ENCODE peak calls at places on chromosomes 3 and 15, in six cellular contexts. One of them, this sample, is unnamed.
A peak's percentile ranks its signal among the peaks of the same experiment; 100 is the strongest.

GRCh38 chr15:45391746-45392711 is 13.7 kb upstream of the GATM start:
- DNase-seq in mesenchymal stem cell: no peak
- DNase-seq in H1: no peak
- DNase-seq in mesendoderm: no peak
- DNase-seq in IMR-90: no peak
- DNase-seq in trophoblast cell: no peak
- DNase-seq in this sample: no peak

GRCh38 chr3:35651456-35651855 is 12.1 kb downstream of the ARPP21 start:
- DNase-seq in mesenchymal stem cell: no peak
- DNase-seq in H1: no peak
- DNase-seq in mesendoderm: no peak
- DNase-seq in IMR-90: no peak
- DNase-seq in trophoblast cell: no peak
- DNase-seq in this sample: no peak

GRCh38 chr3:10023587-10024310 is 2.5 kb upstream of the FANCD2 start:
- DNase-seq in mesenchymal stem cell: peak; percentile 93
- DNase-seq in H1: no peak
- DNase-seq in mesendoderm: no peak
- DNase-seq in IMR-90: peak; percentile 95
- DNase-seq in trophoblast cell: peak; percentile 32
- DNase-seq in this sample: no peak

GRCh38 chr3:55989351-55989750 is 478.9 kb downstream of the ERC2 start:
- DNase-seq in mesenchymal stem cell: no peak
- DNase-seq in H1: no peak
- DNase-seq in mesendoderm: no peak
- DNase-seq in IMR-90: no peak
- DNase-seq in trophoblast cell: no peak
- DNase-seq in this sample: no peak

GRCh38 chr3:134334231-134334900 is 39.9 kb downstream of the AMOTL2 start:
- DNase-seq in mesenchymal stem cell: peak; percentile 25
- DNase-seq in H1: no peak
- DNase-seq in mesendoderm: peak; percentile 62
- DNase-seq in IMR-90: peak; percentile 47
- DNase-seq in trophoblast cell: no peak
- DNase-seq in this sample: no peak

GRCh38 chr3:30544811-30545210 is 61.6 kb upstream of the TGFBR2 start:
- DNase-seq in mesenchymal stem cell: peak; percentile 93
- DNase-seq in H1: no peak
- DNase-seq in mesendoderm: no peak
- DNase-seq in IMR-90: peak; percentile 93
- DNase-seq in trophoblast cell: no peak
- DNase-seq in this sample: no peak

GRCh38 chr3:171485338-171485737 is 25.1 kb upstream of the TNIK start:
- DNase-seq in mesenchymal stem cell: no peak
- DNase-seq in H1: no peak
- DNase-seq in mesendoderm: no peak
- DNase-seq in IMR-90: no peak
- DNase-seq in trophoblast cell: no peak
- DNase-seq in this sample: no peak

GRCh38 chr15:57878573-57878972 is 172.1 kb downstream of the POLR2M start:
- DNase-seq in mesenchymal stem cell: no peak
- DNase-seq in H1: no peak
- DNase-seq in mesendoderm: no peak
- DNase-seq in IMR-90: no peak
- DNase-seq in trophoblast cell: no peak
- DNase-seq in this sample: no peak

GRCh38 chr3:100516843-100517242 is 24.4 kb downstream of the TMEM45A start:
- DNase-seq in mesenchymal stem cell: no peak
- DNase-seq in H1: no peak
- DNase-seq in mesendoderm: no peak
- DNase-seq in IMR-90: peak; percentile 55
- DNase-seq in trophoblast cell: no peak
- DNase-seq in this sample: no peak

GRCh38 chr3:62922326-62922725 is 47.1 kb upstream of the CADPS start:
- DNase-seq in mesenchymal stem cell: peak; percentile 52
- DNase-seq in H1: no peak
- DNase-seq in mesendoderm: no peak
- DNase-seq in IMR-90: no peak
- DNase-seq in trophoblast cell: no peak
- DNase-seq in this sample: no peak

GRCh38 chr3:105715372-105715771 is 153.4 kb downstream of the CBLB start:
- DNase-seq in mesenchymal stem cell: peak; percentile 82
- DNase-seq in H1: no peak
- DNase-seq in mesendoderm: no peak
- DNase-seq in IMR-90: peak; percentile 90
- DNase-seq in trophoblast cell: no peak
- DNase-seq in this sample: no peak

GRCh38 chr3:121834079-121834730 is 655 bp downstream of the IQCB1 start:
- DNase-seq in mesenchymal stem cell: no peak
- DNase-seq in H1: no peak
- DNase-seq in mesendoderm: no peak
- DNase-seq in IMR-90: peak; percentile 8
- DNase-seq in trophoblast cell: no peak
- DNase-seq in this sample: no peak

GRCh38 chr3:120470870-120471269 is 20.1 kb upstream of the FSTL1 start:
- DNase-seq in mesenchymal stem cell: no peak
- DNase-seq in H1: no peak
- DNase-seq in mesendoderm: no peak
- DNase-seq in IMR-90: no peak
- DNase-seq in trophoblast cell: no peak
- DNase-seq in this sample: no peak

GRCh38 chr15:53811530-53811929 is 52.1 kb upstream of the WDR72 start:
- DNase-seq in mesenchymal stem cell: no peak
- DNase-seq in H1: no peak
- DNase-seq in mesendoderm: peak; percentile 63
- DNase-seq in IMR-90: no peak
- DNase-seq in trophoblast cell: no peak
- DNase-seq in this sample: no peak

GRCh38 chr15:98207928-98208327 is 247.4 kb downstream of the ARRDC4 start:
- DNase-seq in mesenchymal stem cell: no peak
- DNase-seq in H1: no peak
- DNase-seq in mesendoderm: no peak
- DNase-seq in IMR-90: no peak
- DNase-seq in trophoblast cell: no peak
- DNase-seq in this sample: no peak

GRCh38 chr3:133776794-133777438 is 28.7 kb upstream of the SRPRB start:
- DNase-seq in mesenchymal stem cell: no peak
- DNase-seq in H1: no peak
- DNase-seq in mesendoderm: no peak
- DNase-seq in IMR-90: no peak
- DNase-seq in trophoblast cell: no peak
- DNase-seq in this sample: no peak

GRCh38 chr15:92288755-92289154 is 104.9 kb upstream of the ST8SIA2 start:
- DNase-seq in mesenchymal stem cell: no peak
- DNase-seq in H1: no peak
- DNase-seq in mesendoderm: no peak
- DNase-seq in IMR-90: no peak
- DNase-seq in trophoblast cell: no peak
- DNase-seq in this sample: no peak

GRCh38 chr15:57571725-57572124 is 20.0 kb upstream of the MYZAP start:
- DNase-seq in mesenchymal stem cell: no peak
- DNase-seq in H1: no peak
- DNase-seq in mesendoderm: no peak
- DNase-seq in IMR-90: no peak
- DNase-seq in trophoblast cell: no peak
- DNase-seq in this sample: no peak

GRCh38 chr15:31304074-31304648 is 22.5 kb upstream of the KLF13 start:
- DNase-seq in mesenchymal stem cell: no peak
- DNase-seq in H1: no peak
- DNase-seq in mesendoderm: no peak
- DNase-seq in IMR-90: no peak
- DNase-seq in trophoblast cell: no peak
- DNase-seq in this sample: no peak

GRCh38 chr15:78372880-78373279 is 32.7 kb downstream of the CRABP1 start:
- DNase-seq in mesenchymal stem cell: no peak
- DNase-seq in H1: no peak
- DNase-seq in mesendoderm: no peak
- DNase-seq in IMR-90: no peak
- DNase-seq in trophoblast cell: no peak
- DNase-seq in this sample: no peak

GRCh38 chr3:13891492-13892073 is 11.7 kb upstream of the WNT7A start:
- DNase-seq in mesenchymal stem cell: no peak
- DNase-seq in H1: no peak
- DNase-seq in mesendoderm: peak; percentile 85
- DNase-seq in IMR-90: no peak
- DNase-seq in trophoblast cell: no peak
- DNase-seq in this sample: no peak

GRCh38 chr3:171374661-171375285 is 85.4 kb downstream of the TNIK start:
- DNase-seq in mesenchymal stem cell: peak; percentile 78
- DNase-seq in H1: no peak
- DNase-seq in mesendoderm: peak; percentile 83
- DNase-seq in IMR-90: peak; percentile 85
- DNase-seq in trophoblast cell: peak; percentile 70
- DNase-seq in this sample: no peak

GRCh38 chr15:83570756-83571155 is 83.2 kb upstream of the ADAMTSL3 start:
- DNase-seq in mesenchymal stem cell: no peak
- DNase-seq in H1: no peak
- DNase-seq in mesendoderm: peak; percentile 26
- DNase-seq in IMR-90: no peak
- DNase-seq in trophoblast cell: no peak
- DNase-seq in this sample: no peak

GRCh38 chr15:65377976-65378366 is at the start of gene IGDCC3:
- DNase-seq in mesenchymal stem cell: peak; percentile 57
- DNase-seq in H1: no peak
- DNase-seq in mesendoderm: peak; percentile 85
- DNase-seq in IMR-90: no peak
- DNase-seq in trophoblast cell: no peak
- DNase-seq in this sample: peak; percentile 82

GRCh38 chr15:101615414-101615985 is 36.7 kb downstream of the TM2D3 start:
- DNase-seq in mesenchymal stem cell: no peak
- DNase-seq in H1: no peak
- DNase-seq in mesendoderm: peak; percentile 5
- DNase-seq in IMR-90: no peak
- DNase-seq in trophoblast cell: no peak
- DNase-seq in this sample: no peak

DNA sequence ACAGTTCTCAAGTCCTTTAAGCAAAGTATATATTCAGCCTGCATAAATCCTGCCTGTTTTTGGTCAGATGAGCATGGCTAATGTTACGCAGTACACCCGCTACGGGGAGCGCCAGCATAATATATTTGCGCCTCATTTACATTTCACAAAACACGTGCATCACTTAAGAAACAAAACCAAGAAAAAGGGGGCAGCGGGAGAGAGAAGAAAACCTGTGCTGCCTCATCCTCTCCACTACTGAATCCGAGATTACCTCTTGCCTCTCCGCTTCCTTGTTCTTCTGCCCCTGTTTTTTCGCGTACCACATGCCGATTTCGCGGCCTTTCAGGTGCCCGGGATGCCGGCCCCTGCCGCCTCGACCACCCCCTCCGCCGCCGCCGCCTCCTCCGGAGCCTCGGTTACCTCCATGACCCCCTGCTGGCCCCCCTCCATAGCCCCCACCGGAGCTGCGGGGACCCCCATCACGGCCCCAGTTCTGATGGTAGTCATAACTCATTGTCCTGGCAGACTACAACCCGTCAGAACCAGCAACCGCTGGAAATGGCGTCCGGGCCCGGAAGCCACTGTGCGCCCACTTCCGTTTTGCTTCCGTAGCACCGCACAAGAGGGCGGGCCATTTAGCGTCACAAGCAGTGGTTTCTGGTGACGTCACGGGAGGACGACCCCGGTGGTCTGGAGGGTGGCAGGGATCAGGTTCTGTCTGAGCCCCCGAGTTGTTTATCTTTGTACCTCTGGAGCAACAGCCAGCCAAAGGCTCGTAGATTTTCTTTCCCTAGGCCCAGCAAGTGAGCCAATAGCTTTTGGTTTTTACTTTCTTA is at the start of gene DHX36:
- DNase-seq in mesenchymal stem cell: peak; percentile 94
- DNase-seq in H1: peak; percentile 70
- DNase-seq in mesendoderm: peak; percentile 95
- DNase-seq in IMR-90: peak; percentile 93
- DNase-seq in trophoblast cell: peak; percentile 83
- DNase-seq in this sample: peak; percentile 91
- H2BK5ac ChIP-seq in mesenchymal stem cell: peak within 1 kb of the TSS; percentile 86
- H2BK5ac ChIP-seq in H1: peak within 1 kb of the TSS; percentile 41
- H2BK5ac ChIP-seq in mesendoderm: no peak within 1 kb of the TSS
- H2BK5ac ChIP-seq in IMR-90: peak within 1 kb of the TSS; percentile 56
- H2BK5ac ChIP-seq in trophoblast cell: peak within 1 kb of the TSS; percentile 8
- H2BK5ac ChIP-seq in this sample: no peak within 1 kb of the TSS

GRCh38 chr3:129432671-129433070 is 4.2 kb upstream of the EFCAB12 start:
- DNase-seq in mesenchymal stem cell: no peak
- DNase-seq in H1: no peak
- DNase-seq in mesendoderm: no peak
- DNase-seq in IMR-90: no peak
- DNase-seq in trophoblast cell: no peak
- DNase-seq in this sample: no peak
- H3K36me3 ChIP-seq in mesenchymal stem cell: peaks cover 13% of the 10 kb centered on the region
- H3K36me3 ChIP-seq in H1: peaks cover 66% of the 10 kb centered on the region
- H3K36me3 ChIP-seq in mesendoderm: peaks cover 11% of the 10 kb centered on the region
- H3K36me3 ChIP-seq in IMR-90: peaks cover 29% of the 10 kb centered on the region
- H3K36me3 ChIP-seq in trophoblast cell: peaks cover 29% of the 10 kb centered on the region
- H3K36me3 ChIP-seq in this sample: peaks cover 22% of the 10 kb centered on the region

GRCh38 chr3:197952440-197952839 is 2.5 kb downstream of the RPL35A start:
- DNase-seq in mesenchymal stem cell: no peak
- DNase-seq in H1: no peak
- DNase-seq in mesendoderm: no peak
- DNase-seq in IMR-90: no peak
- DNase-seq in trophoblast cell: no peak
- DNase-seq in this sample: no peak

GRCh38 chr3:197950661-197951029 is 655 bp downstream of the RPL35A start:
- DNase-seq in mesenchymal stem cell: no peak
- DNase-seq in H1: no peak
- DNase-seq in mesendoderm: no peak
- DNase-seq in IMR-90: no peak
- DNase-seq in trophoblast cell: no peak
- DNase-seq in this sample: no peak

GRCh38 chr3:197949191-197949766 is 711 bp upstream of the RPL35A start:
- DNase-seq in mesenchymal stem cell: no peak
- DNase-seq in H1: no peak
- DNase-seq in mesendoderm: peak; percentile 40
- DNase-seq in IMR-90: no peak
- DNase-seq in trophoblast cell: no peak
- DNase-seq in this sample: no peak

GRCh38 chr3:197951392-197951990 is 1.5 kb downstream of the RPL35A start:
- DNase-seq in mesenchymal stem cell: no peak
- DNase-seq in H1: no peak
- DNase-seq in mesendoderm: no peak
- DNase-seq in IMR-90: no peak
- DNase-seq in trophoblast cell: no peak
- DNase-seq in this sample: no peak

GRCh38 chr3:197949767-197950660 is at the start of gene RPL35A:
- DNase-seq in mesenchymal stem cell: peak; percentile 97
- DNase-seq in H1: peak; percentile 63
- DNase-seq in mesendoderm: peak; percentile 97
- DNase-seq in IMR-90: peak; percentile 93
- DNase-seq in trophoblast cell: peak; percentile 88
- DNase-seq in this sample: peak; percentile 96
- H2BK5ac ChIP-seq in mesenchymal stem cell: peak within 1 kb of the TSS; percentile 90
- H2BK5ac ChIP-seq in H1: peak within 1 kb of the TSS; percentile 79
- H2BK5ac ChIP-seq in mesendoderm: peak within 1 kb of the TSS; percentile 20
- H2BK5ac ChIP-seq in IMR-90: peak within 1 kb of the TSS; percentile 98
- H2BK5ac ChIP-seq in trophoblast cell: peak within 1 kb of the TSS; percentile 94
- H2BK5ac ChIP-seq in this sample: no peak within 1 kb of the TSS

DNA sequence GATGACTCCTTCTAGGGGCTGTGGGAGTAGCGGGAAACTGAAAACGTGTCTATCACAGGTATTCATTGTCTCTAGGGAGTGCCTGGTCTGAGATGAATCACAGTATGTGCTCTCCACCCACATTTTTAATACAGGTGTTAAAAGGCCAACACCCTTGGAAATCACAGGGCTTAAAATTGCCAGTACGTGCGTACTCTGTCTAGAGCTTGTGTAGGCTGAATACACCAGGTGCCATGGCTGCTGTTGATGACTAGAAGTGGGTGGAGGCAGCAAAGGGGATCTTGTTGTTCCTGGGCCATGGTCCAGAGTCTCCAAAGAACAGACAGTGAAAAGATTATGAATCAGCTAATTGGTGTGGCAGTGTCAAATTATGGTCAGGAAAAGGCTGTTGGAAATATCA is 35.1 kb upstream of the P3H2 start:
- DNase-seq in mesenchymal stem cell: no peak
- DNase-seq in H1: no peak
- DNase-seq in mesendoderm: no peak
- DNase-seq in IMR-90: no peak
- DNase-seq in trophoblast cell: peak; percentile 25
- DNase-seq in this sample: no peak
- H3K36me3 ChIP-seq in mesenchymal stem cell: no peaks in the 10 kb centered on the region
- H3K36me3 ChIP-seq in H1: no peaks in the 10 kb centered on the region
- H3K36me3 ChIP-seq in mesendoderm: no peaks in the 10 kb centered on the region
- H3K36me3 ChIP-seq in IMR-90: no peaks in the 10 kb centered on the region
- H3K36me3 ChIP-seq in trophoblast cell: no peaks in the 10 kb centered on the region
- H3K36me3 ChIP-seq in this sample: no peaks in the 10 kb centered on the region